ENCODE peak calls at places on chromosome 9, in eight cellular contexts. Y is uterus, Z is PC-9, H is dorsolateral prefrontal cortex, W is keratinocyte, C is K562, A is body of pancreas, S is breast epithelium. I is an unnamed sample.

GRCh38 chr9:6414291-6414690 is 1.3 kb downstream of the UHRF2 start:
- DNase-seq in Y (no peak), Z (peak), H (no peak), W (no peak), C (peak), A (no peak), S (no peak), I (no peak)

GRCh38 chr9:88936668-88937067 is 54.6 kb upstream of the S1PR3 start:
- DNase-seq in Y (peak), Z (no peak), H (no peak), W (no peak), C (no peak), A (no peak), S (peak), I (peak)

GRCh38 chr9:108720191-108720642 is 135.6 kb downstream of the ACTL7B start:
- DNase-seq in Y (no peak), Z (no peak), H (no peak), W (no peak), C (no peak), A (no peak), S (no peak), I (no peak)

GRCh38 chr9:3740690-3741419 is 215.1 kb upstream of the RFX3 start:
- DNase-seq in Y (no peak), Z (peak), H (no peak), W (peak), C (no peak), A (no peak), S (no peak), I (no peak)

GRCh38 chr9:96256800-96257199 is 45.2 kb downstream of the HSD17B3 start:
- DNase-seq in Y (no peak), Z (no peak), H (no peak), W (no peak), C (peak), A (no peak), S (no peak), I (no peak)

GRCh38 chr9:13975628-13976250 is 338.2 kb downstream of the NFIB start:
- DNase-seq in Y (no peak), Z (no peak), H (no peak), W (no peak), C (no peak), A (no peak), S (no peak), I (no peak)

GRCh38 chr9:114238471-114238870 is 83.1 kb downstream of the COL27A1 start:
- DNase-seq in Y (no peak), Z (no peak), H (no peak), W (no peak), C (peak), A (no peak), S (no peak), I (peak)

GRCh38 chr9:108056805-108057386 is 567.3 kb upstream of the KLF4 start:
- DNase-seq in Y (no peak), Z (peak), H (no peak), W (no peak), C (no peak), A (no peak), S (no peak), I (no peak)

GRCh38 chr9:4489562-4489918 is 728 bp upstream of the SLC1A1 start:
- DNase-seq in Y (no peak), Z (no peak), H (no peak), W (no peak), C (no peak), A (peak), S (no peak), I (peak)

GRCh38 chr9:7910426-7911015 is 110.9 kb upstream of the DMAC1 start:
- DNase-seq in Y (no peak), Z (no peak), H (peak), W (no peak), C (no peak), A (no peak), S (no peak), I (no peak)

GRCh38 chr9:99184427-99185327 is 37.1 kb downstream of the ALG2 start:
- DNase-seq in Y (peak), Z (peak), H (peak), W (peak), C (peak), A (peak), S (peak), I (peak)

GRCh38 chr9:128276574-128277270 is 646 bp downstream of the SWI5 start:
- DNase-seq in Y (peak), Z (no peak), H (no peak), W (no peak), C (peak), A (peak), S (peak), I (peak)

GRCh38 chr9:23798325-23798724 is 27.7 kb downstream of the ELAVL2 start:
- DNase-seq in Y (no peak), Z (no peak), H (no peak), W (no peak), C (no peak), A (no peak), S (no peak), I (no peak)

GRCh38 chr9:16312116-16312515 is 558.4 kb downstream of the BNC2 start:
- DNase-seq in Y (no peak), Z (no peak), H (no peak), W (no peak), C (no peak), A (no peak), S (no peak), I (no peak)

GRCh38 chr9:11931109-11931508 is 762.1 kb upstream of the TYRP1 start:
- DNase-seq in Y (no peak), Z (no peak), H (no peak), W (no peak), C (no peak), A (no peak), S (no peak), I (no peak)

GRCh38 chr9:132234501-132235045 is 72.7 kb downstream of the NTNG2 start:
- DNase-seq in Y (no peak), Z (no peak), H (no peak), W (no peak), C (no peak), A (no peak), S (no peak), I (no peak)

GRCh38 chr9:86854898-86855523 is 92.3 kb downstream of the GAS1 start:
- DNase-seq in Y (peak), Z (peak), H (no peak), W (no peak), C (no peak), A (peak), S (no peak), I (peak)

GRCh38 chr9:35267716-35268115 is 105.9 kb downstream of the UNC13B start:
- DNase-seq in Y (no peak), Z (no peak), H (no peak), W (no peak), C (no peak), A (no peak), S (no peak), I (no peak)

GRCh38 chr9:129225815-129226214 is 47.8 kb upstream of the IER5L start:
- DNase-seq in Y (peak), Z (peak), H (peak), W (peak), C (peak), A (peak), S (no peak), I (no peak)

GRCh38 chr9:132141948-132142594 is 19.8 kb upstream of the NTNG2 start:
- DNase-seq in Y (no peak), Z (peak), H (no peak), W (no peak), C (no peak), A (no peak), S (no peak), I (no peak)

GRCh38 chr9:135617538-135617900 is 21.8 kb downstream of the GLT6D1 start:
- DNase-seq in Y (no peak), Z (no peak), H (no peak), W (no peak), C (no peak), A (no peak), S (peak), I (no peak)

GRCh38 chr9:115775669-115776068 is 377.9 kb upstream of the PAPPA start:
- DNase-seq in Y (no peak), Z (no peak), H (no peak), W (no peak), C (no peak), A (no peak), S (no peak), I (no peak)

GRCh38 chr9:75889977-75890540 is 414 bp upstream of the PCSK5 start:
- DNase-seq in Y (peak), Z (peak), H (no peak), W (no peak), C (no peak), A (peak), S (peak), I (peak)

GRCh38 chr9:115786321-115786720 is 367.3 kb upstream of the PAPPA start:
- DNase-seq in Y (no peak), Z (no peak), H (no peak), W (no peak), C (no peak), A (no peak), S (no peak), I (no peak)

GRCh38 chr9:86549920-86550319 is 195.7 kb upstream of the TUT7 start:
- DNase-seq in Y (no peak), Z (no peak), H (no peak), W (no peak), C (no peak), A (no peak), S (no peak), I (no peak)

GRCh38 chr9:131228988-131229387 is 47.3 kb downstream of the FAM78A start:
- DNase-seq in Y (no peak), Z (no peak), H (no peak), W (no peak), C (no peak), A (no peak), S (no peak), I (no peak)

GRCh38 chr9:134915046-134915930 is 2.4 kb downstream of the FCN1 start:
- DNase-seq in Y (no peak), Z (no peak), H (peak), W (no peak), C (no peak), A (no peak), S (no peak), I (no peak)

GRCh38 chr9:23643656-23644258 is 182.3 kb downstream of the ELAVL2 start:
- DNase-seq in Y (no peak), Z (no peak), H (no peak), W (no peak), C (no peak), A (no peak), S (no peak), I (no peak)

GRCh38 chr9:23851024-23851629 is 25.1 kb upstream of the ELAVL2 start:
- DNase-seq in Y (no peak), Z (no peak), H (peak), W (no peak), C (no peak), A (no peak), S (no peak), I (peak)

GRCh38 chr9:4812872-4813271 is 20.1 kb downstream of the RCL1 start:
- DNase-seq in Y (no peak), Z (no peak), H (no peak), W (no peak), C (no peak), A (no peak), S (no peak), I (no peak)

GRCh38 chr9:122389799-122390481 is 19.1 kb downstream of the PTGS1 start:
- DNase-seq in Y (no peak), Z (no peak), H (no peak), W (no peak), C (no peak), A (no peak), S (peak), I (no peak)

GRCh38 chr9:120603010-120603409 is 23.0 kb upstream of the CDK5RAP2 start:
- DNase-seq in Y (no peak), Z (no peak), H (no peak), W (no peak), C (no peak), A (no peak), S (no peak), I (no peak)
- H3K27ac ChIP-seq in Y (no peak), Z (no peak), H (no peak), W (no peak), C (no peak), A (no peak), S (no peak), I (no peak)

GRCh38 chr9:123584202-123585176 is 228.5 kb downstream of the CRB2 start:
- DNase-seq in Y (no peak), Z (no peak), H (no peak), W (no peak), C (no peak), A (no peak), S (no peak), I (no peak)
- TF ChIP-seq CTCF in Y (no peak), Z (no peak), H (no peak), W (no peak), C (no peak), A (no peak), S (no peak), I (no peak)

GRCh38 chr9:91151741-91152095 is 210.0 kb downstream of the AUH start:
- DNase-seq in Y (no peak), Z (no peak), H (no peak), W (no peak), C (no peak), A (no peak), S (no peak), I (no peak)
- H3K27ac ChIP-seq in Y (peak), Z (no peak), H (no peak), W (no peak), C (no peak), A (no peak), S (peak), I (no peak)

GRCh38 chr9:109953300-109953699 is 173.3 kb downstream of the PALM2AKAP2 start:
- DNase-seq in Y (no peak), Z (no peak), H (no peak), W (no peak), C (no peak), A (no peak), S (no peak), I (no peak)
- TF ChIP-seq CTCF in Y (no peak), Z (no peak), H (no peak), W (no peak), C (no peak), A (no peak), S (no peak), I (no peak)

DNA sequence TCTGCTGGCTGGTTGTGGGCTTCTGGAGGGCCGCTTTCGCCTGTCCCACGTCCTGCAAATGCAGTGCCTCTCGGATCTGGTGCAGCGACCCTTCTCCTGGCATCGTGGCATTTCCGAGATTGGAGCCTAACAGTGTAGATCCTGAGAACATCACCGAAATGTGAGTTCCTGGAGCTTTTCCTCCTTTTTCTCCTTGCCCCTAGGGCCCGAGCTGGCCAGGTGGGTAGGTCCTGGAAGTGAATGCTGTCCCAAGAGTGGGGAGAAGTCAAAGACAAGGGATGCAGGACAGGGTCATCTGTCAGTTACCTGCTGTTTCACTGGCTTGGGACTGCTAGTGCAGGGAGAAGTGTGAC is 1.2 kb downstream of the NTRK2 start:
- DNase-seq in Y (no peak), Z (no peak), H (no peak), W (no peak), C (no peak), A (no peak), S (no peak), I (no peak)
- H3K27ac ChIP-seq in Y (no peak), Z (no peak), H (peak), W (no peak), C (no peak), A (peak), S (peak), I (no peak)

DNA sequence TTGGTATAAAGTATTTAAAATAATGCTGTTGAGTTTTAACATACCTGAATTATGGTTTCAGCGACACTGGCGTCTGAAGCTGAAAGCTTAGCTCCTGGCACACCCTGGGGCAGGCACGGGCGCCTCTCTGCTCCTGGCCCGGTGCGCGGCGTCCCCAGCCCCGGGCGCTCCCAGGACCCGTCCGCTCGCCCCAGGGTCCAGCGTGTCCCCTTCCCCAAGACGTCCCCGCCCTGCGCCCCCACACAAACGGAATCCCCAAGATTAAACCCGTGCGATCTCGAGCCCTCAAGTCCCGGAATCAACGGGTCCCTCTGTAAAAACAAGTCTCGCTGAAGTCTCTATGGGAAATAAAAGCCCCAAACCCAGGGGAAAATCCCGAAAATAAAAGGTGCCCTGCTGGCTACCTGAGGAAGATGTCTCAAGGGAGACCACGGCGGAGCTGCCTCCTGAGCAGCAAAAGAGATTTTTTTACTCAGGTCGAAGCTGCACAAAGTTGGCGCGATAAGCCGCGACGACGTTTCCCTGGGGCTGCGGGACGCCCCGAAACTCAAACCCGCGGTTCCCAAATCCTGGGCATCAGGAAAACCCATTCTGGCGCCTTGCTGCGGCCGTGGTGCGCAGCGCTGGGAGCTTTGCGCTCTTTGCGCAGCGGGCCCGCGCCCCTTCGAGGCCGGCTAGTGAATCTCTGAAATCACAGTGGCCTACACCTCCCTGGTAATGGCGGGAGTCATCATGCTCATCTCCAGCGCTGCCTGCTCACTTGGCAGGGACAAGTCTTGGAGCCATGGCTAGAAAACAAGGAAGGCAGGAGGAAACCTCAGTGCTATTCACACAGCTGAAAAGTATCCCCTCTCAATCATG is 6.3 kb upstream of the IFNA8 start:
- DNase-seq in Y (no peak), Z (no peak), H (peak), W (no peak), C (no peak), A (no peak), S (no peak), I (no peak)
- TF ChIP-seq CTCF in Y (no peak), Z (no peak), H (no peak), W (no peak), C (no peak), A (no peak), S (no peak), I (no peak)

DNA sequence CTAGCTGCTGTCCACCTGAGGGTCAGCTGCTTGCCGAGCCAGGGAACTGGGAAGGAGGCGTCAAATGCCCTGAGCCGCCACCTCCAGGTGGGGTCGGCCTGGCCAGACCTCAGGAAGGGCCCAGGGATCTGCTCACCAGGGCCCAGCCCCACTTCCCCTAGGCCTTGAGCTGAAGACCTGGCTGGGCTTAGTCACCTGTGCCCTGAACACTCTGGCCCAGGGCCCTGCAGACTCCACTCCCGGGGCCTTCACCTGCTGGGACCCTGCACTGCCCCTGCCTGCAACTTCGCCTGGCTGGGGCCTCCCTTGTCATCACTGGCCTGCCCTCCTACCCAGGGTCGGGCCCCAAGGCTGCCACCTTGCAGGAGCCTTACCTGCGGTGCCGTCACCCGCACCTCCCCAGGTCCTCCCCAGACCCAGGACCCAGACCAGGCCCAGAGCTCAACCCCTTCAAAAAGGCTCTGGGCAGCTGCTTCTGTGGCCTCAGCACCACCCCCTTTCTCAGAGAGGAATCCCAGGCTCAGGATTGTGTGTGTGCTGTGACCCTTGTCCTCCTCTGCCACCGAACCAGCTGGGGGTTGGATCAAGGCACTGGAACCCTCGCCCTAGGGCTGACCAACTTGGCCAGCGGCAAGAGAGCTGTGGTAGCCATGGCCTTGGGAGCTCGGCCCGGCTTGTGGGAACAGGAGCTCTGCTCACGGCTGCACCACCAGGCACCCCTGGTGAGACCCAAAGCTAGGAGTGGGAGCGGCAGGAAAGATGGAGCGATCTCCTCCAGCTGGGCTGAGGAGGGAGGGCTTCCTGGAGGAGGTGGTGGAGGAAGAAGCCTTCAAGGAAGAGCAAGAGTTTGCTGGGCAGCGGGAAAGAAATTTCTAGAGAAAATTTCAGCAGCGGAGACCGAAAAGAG is 1.2 kb upstream of the NELFB start:
- DNase-seq in Y (no peak), Z (no peak), H (no peak), W (no peak), C (peak), A (peak), S (no peak), I (peak)
- H3K27ac ChIP-seq in Y (peak), Z (no peak), H (peak), W (no peak), C (peak), A (peak), S (no peak), I (no peak)

DNA sequence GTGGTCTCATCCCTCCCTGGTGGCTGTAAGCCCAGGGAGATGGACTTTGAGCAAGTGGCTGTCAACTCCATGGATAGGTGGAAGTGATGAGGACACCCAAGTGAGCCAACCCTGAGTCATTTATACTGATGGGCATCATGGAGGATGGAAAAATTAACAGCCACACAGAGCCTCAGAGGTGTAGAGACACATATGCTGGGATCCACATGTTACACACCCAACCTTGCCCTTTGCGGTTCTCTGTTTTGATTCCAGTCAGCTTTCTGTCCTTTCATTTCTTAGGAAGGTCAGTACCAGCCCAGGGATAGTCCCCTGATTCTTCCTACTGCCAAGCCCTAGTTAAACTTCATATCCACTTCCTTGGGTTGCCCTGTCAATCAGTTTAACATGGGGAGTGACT is 51.9 kb downstream of the PSAT1 start:
- DNase-seq in Y (no peak), Z (no peak), H (no peak), W (no peak), C (no peak), A (no peak), S (no peak), I (no peak)
- TF ChIP-seq CTCF in Y (no peak), Z (no peak), H (no peak), W (no peak), C (no peak), A (no peak), S (no peak), I (no peak)

DNA sequence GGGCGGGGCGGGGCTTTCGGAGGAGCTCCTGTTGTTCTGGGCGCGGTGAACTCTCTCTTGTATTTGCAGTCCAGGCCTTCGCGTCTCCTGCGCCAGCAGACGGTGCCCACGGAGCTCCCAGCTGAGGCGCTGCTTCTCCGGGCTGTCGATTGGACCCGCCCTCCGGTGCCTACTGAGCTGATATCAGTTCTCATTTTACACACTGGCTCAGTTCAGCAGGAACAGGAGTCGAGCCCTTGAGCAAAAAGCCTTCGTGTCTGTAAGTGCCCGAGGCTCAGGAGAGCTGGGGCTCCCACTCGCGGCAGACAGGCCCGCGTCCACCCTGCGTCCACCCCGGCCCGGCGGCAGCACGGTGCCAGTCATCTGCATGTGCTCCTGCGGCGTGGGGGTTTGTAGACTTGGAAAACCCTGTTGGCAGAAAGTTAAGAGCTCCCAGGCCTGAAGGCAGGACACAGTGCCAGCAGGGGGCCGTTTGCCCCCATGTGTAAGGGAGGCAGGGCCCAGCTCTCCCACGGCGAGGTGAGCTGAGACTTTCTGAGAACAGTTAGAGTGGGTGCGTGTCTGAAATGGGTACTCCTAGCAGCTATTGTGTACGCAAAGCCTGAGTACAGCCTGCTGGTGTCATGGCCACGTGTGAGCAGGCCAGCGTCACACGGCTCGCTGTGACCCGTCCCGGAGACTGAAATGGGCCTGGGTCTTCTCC is 231.5 kb downstream of the FANCC start:
- DNase-seq in Y (peak), Z (no peak), H (no peak), W (no peak), C (no peak), A (peak), S (no peak), I (no peak)
- H3K27ac ChIP-seq in Y (no peak), Z (no peak), H (peak), W (no peak), C (no peak), A (peak), S (no peak), I (no peak)